ENCODE peak calls at places on chromosome 10, in four cellular contexts. M is transverse colon, H is HCT116, J is IMR-90. Y is an unnamed sample.
A peak's percentile ranks its signal among the peaks of the same experiment; 100 is the strongest.

GRCh38 chr10:1007583-1007982 is 18.1 kb downstream of the IDI2 start:
- DNase-seq in J (no peak), M (no peak), H (no peak), Y (peak; percentile 36)

GRCh38 chr10:75195035-75195763 is 15.4 kb upstream of the VDAC2 start:
- DNase-seq in M (no peak), H (no peak), J (peak; percentile 93), Y (no peak)

GRCh38 chr10:69413221-69413865 is 3.4 kb downstream of the TACR2 start:
- DNase-seq in H (peak; percentile 34), J (peak; percentile 70), M (peak; percentile 63), Y (peak; percentile 54)

GRCh38 chr10:69696073-69696731 is 66.2 kb downstream of the FAM241B start:
- DNase-seq in H (peak; percentile 69), J (peak; percentile 91), M (no peak), Y (no peak)

GRCh38 chr10:12961416-12961815 is 40.1 kb downstream of the CCDC3 start:
- DNase-seq in M (no peak), H (no peak), J (no peak), Y (no peak)

GRCh38 chr10:3542185-3542611 is 242.8 kb downstream of the KLF6 start:
- DNase-seq in M (no peak), H (no peak), J (peak; percentile 87), Y (no peak)

GRCh38 chr10:83542774-83543291 is 596.5 kb upstream of the GHITM start:
- DNase-seq in J (no peak), H (no peak), M (no peak), Y (no peak)

GRCh38 chr10:46057038-46057437 is 11.0 kb upstream of the MSMB start:
- DNase-seq in M (no peak), J (no peak), H (no peak), Y (no peak)

GRCh38 chr10:84524435-84524834 is 196.0 kb downstream of the CCSER2 start:
- DNase-seq in M (no peak), H (no peak), J (no peak), Y (no peak)

GRCh38 chr10:653991-654646 is 35.3 kb downstream of the DIP2C start:
- DNase-seq in H (no peak), M (peak; percentile 70), J (peak; percentile 62), Y (no peak)

GRCh38 chr10:3526721-3527120 is 258.3 kb downstream of the KLF6 start:
- DNase-seq in J (peak; percentile 91), H (no peak), M (no peak), Y (no peak)

GRCh38 chr10:43351301-43351700 is 20.1 kb upstream of the FXYD4 start:
- DNase-seq in H (no peak), J (no peak), M (no peak), Y (no peak)

GRCh38 chr10:125343118-125343752 is 182.9 kb upstream of the CTBP2 start:
- DNase-seq in M (peak; percentile 21), J (peak; percentile 36), H (peak; percentile 51), Y (no peak)

GRCh38 chr10:133035952-133036351 is 51.8 kb upstream of the ADGRA1 start:
- DNase-seq in M (no peak), J (no peak), H (no peak), Y (no peak)
- H3K27me3 ChIP-seq in M (peaks cover 36% of the 10 kb centered on the region), J (peaks cover 22% of the 10 kb centered on the region), H (no peaks in the 10 kb centered on the region), Y (peaks cover 15% of the 10 kb centered on the region)

GRCh38 chr10:78029294-78030226 is at the start of gene POLR3A:
- DNase-seq in M (peak; percentile 96), J (peak; percentile 99), H (peak; percentile 96), Y (peak; percentile 91)
- TF ChIP-seq POLR2A in M (no peak), J (no peak), H (no peak), Y (peak; percentile 20)

GRCh38 chr10:62858364-62858763 is 42.2 kb upstream of the EGR2 start:
- DNase-seq in H (peak; percentile 6), M (no peak), J (peak; percentile 3), Y (no peak)

GRCh38 chr10:62852961-62853702 is 37.0 kb upstream of the EGR2 start:
- DNase-seq in J (no peak), H (no peak), M (no peak), Y (no peak)

GRCh38 chr10:62853710-62854109 is 37.5 kb upstream of the EGR2 start:
- DNase-seq in M (no peak), J (no peak), H (no peak), Y (no peak)

GRCh38 chr10:62851449-62851848 is 35.3 kb upstream of the EGR2 start:
- DNase-seq in H (peak; percentile 12), J (peak; percentile 1), M (peak; percentile 10), Y (no peak)

GRCh38 chr10:62856021-62856420 is 39.9 kb upstream of the EGR2 start:
- DNase-seq in H (no peak), J (no peak), M (no peak), Y (no peak)
- H3K27me3 ChIP-seq in H (no peaks in the 10 kb centered on the region), J (peaks cover 3% of the 10 kb centered on the region), M (no peaks in the 10 kb centered on the region), Y (no peaks in the 10 kb centered on the region)

DNA sequence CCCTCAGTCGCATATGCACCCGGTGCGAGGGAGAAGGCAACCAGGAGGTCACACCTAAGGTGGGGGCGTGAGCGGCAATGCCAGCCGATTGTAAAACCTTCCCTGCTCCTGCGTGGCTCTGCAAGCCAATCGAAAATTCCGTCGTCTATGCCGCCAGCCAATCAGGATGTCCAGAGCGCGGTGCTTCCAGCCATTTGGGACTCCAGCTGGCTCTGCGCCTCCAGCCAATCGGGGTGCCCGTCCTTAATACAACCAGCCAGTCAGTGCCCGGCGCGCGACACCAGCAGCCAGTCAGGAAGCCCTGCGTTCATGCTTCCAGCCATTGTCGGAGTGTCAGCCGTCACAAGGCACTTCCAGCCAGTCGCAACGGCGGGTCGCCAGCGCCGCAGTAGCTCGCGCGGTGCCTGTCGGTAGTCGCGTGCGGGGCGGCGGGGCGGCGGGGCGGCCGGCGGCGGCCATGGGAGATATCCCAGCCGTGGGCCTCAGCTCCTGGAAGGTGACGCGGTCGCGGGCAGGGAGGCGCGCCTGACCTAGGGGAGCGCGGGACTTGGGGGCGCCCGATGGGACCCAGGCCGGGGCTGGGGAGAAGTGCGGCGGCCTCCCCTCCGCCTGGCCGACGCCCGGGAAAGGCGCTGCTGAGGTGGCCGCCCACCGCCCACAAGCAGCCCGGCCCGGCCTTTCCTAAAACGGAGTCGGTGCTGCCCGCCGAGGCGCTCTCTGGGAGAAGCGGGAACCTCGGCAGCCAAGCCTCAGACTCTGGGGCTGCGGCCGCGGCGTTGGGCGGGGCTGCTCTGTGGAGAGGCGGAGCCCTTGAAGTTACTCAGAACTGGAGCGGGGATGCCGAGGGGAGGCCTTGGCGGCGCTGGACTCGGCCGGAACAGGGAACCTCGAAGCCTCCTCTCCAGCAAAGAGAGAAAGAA is at the start of gene AKR1E2:
- DNase-seq in H (peak; percentile 83), J (peak; percentile 79), M (peak; percentile 77), Y (peak; percentile 64)
- TF ChIP-seq POLR2A in H (no peak), J (no peak), M (peak; percentile 27), Y (peak; percentile 3)

DNA sequence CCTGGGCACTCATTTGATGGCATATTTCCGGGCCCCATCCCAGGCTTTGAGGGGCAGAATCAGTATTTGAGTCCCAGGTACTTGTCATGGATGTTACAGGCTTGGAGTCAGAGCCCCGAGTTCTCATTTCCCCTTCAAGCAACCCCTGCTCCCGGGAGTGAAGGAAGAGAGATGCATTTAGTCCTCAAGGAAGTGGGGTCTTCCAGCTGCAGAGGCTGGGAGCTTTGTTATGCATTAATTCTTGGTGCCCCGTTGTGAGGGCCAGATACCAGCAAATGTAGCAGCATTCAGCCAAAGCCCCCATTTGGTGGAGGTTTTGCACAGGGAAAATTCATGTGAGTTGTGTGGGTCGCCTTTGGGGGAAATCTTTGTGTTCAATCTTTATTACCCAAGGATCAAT is 38.7 kb upstream of the TCERG1L start:
- DNase-seq in M (no peak), H (no peak), J (no peak), Y (no peak)
- H3K27me3 ChIP-seq in M (no peaks in the 10 kb centered on the region), H (no peaks in the 10 kb centered on the region), J (no peaks in the 10 kb centered on the region), Y (no peaks in the 10 kb centered on the region)

DNA sequence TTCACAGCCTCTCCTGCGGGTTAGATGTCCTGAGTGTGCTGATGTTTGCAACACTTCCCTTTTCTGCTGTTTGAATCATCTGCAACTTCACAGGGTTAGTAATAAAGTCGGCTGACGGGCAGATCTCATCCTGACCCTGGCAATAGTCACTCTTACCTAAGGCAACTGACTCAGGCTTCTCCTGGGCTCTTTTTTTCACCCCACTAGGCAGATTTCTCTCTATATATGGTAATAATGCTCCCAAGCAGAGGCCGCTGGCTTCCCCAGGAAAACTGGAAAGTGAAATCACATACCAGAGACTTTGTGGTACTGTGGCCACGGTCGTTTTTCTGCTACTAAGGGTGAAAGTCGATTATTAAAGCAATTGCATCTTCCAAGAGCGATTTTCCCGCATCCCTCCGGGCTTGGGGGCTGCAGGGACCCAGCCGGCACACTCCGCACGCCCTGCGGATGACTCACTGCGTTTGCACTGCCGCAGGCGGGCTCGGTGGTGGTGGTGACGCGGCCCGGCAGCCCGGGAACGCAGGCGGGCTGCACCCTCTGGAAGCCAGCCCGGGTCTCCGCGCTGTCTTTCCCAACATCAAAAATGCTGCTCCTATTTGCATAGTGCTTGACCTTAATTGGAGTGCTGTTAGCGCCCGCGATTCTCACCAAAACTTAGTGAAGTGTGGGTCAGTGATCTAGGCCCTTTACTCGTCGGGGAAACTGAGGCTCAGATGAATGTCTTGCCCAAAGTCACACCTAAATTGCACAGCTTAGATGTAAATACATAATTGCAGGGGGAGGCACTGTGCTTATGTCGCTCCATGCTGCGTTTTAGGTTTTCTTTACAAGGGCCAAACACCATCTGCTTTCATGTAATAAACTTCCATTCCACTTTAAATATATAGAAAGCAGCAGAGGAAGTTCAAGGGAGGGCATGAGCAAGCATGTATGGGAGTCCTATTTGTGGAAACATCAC is 47.6 kb upstream of the ITGB1 start:
- DNase-seq in M (peak; percentile 82), H (peak; percentile 89), J (peak; percentile 98), Y (peak; percentile 49)
- TF ChIP-seq POLR2A in M (peak; percentile 70), H (no peak), J (peak; percentile 78), Y (peak; percentile 17)

GRCh38 chr10:8048281-8049008 is 6.0 kb upstream of the GATA3 start:
- DNase-seq in M (no peak), H (no peak), J (no peak), Y (no peak)
- H3K27me3 ChIP-seq in M (peaks cover 100% of the 10 kb centered on the region), H (peaks cover 25% of the 10 kb centered on the region), J (peaks cover 96% of the 10 kb centered on the region), Y (peaks cover 24% of the 10 kb centered on the region)

GRCh38 chr10:80289451-80290287 is at the start of gene MAT1A:
- DNase-seq in M (peak; percentile 30), J (peak; percentile 3), H (peak; percentile 74), Y (peak; percentile 50)
- TF ChIP-seq POLR2A in M (no peak), J (no peak), H (no peak), Y (no peak)

GRCh38 chr10:100774876-100775275 is 29.5 kb downstream of the PAX2 start:
- DNase-seq in M (no peak), J (no peak), H (no peak), Y (no peak)

GRCh38 chr10:100774223-100774622 is 28.8 kb downstream of the PAX2 start:
- DNase-seq in M (no peak), H (no peak), J (no peak), Y (no peak)

GRCh38 chr10:100766693-100767427 is 21.5 kb downstream of the PAX2 start:
- DNase-seq in H (no peak), J (no peak), M (no peak), Y (no peak)

GRCh38 chr10:100767428-100767779 is 22.0 kb downstream of the PAX2 start:
- DNase-seq in J (no peak), M (no peak), H (no peak), Y (no peak)

GRCh38 chr10:100769481-100769880 is 24.1 kb downstream of the PAX2 start:
- DNase-seq in M (no peak), J (no peak), H (no peak), Y (no peak)
- H3K27me3 ChIP-seq in M (peaks cover 84% of the 10 kb centered on the region), J (peaks cover 14% of the 10 kb centered on the region), H (no peaks in the 10 kb centered on the region), Y (peaks cover 8% of the 10 kb centered on the region)

GRCh38 chr10:110209399-110209925 is 2.1 kb downstream of the MXI1 start:
- DNase-seq in J (peak; percentile 65), H (peak; percentile 59), M (peak; percentile 71), Y (peak; percentile 48)
- TF ChIP-seq POLR2A in J (no peak), H (no peak), M (peak; percentile 42), Y (no peak)